ENCODE peak calls at places on chromosome 14, in four cellular contexts. G, Y, W and L are unnamed samples.

GRCh38 chr14:50531595-50532501 is 521 bp downstream of the MAP4K5 start:
- DNase-seq in W (peak), Y (no peak), G (no peak), L (peak)

GRCh38 chr14:67663633-67664032 is 10.8 kb downstream of the VTI1B start:
- DNase-seq in W (no peak), Y (no peak), G (no peak), L (no peak)

GRCh38 chr14:98138666-98139065 is 1133.3 kb downstream of the BCL11B start:
- DNase-seq in G (no peak), W (no peak), Y (peak), L (no peak)

GRCh38 chr14:29348504-29348903 is 579.1 kb downstream of the PRKD1 start:
- DNase-seq in Y (no peak), W (peak), G (no peak), L (no peak)

GRCh38 chr14:67820428-67820881 is 876 bp downstream of the RAD51B start:
- DNase-seq in G (no peak), Y (peak), W (peak), L (peak)

GRCh38 chr14:20209595-20209994 is 13.9 kb upstream of the OR11H6 start:
- DNase-seq in G (no peak), W (no peak), Y (no peak), L (no peak)

GRCh38 chr14:78978896-78979295 is 808.7 kb downstream of the NRXN3 start:
- DNase-seq in W (no peak), Y (no peak), G (no peak), L (no peak)

GRCh38 chr14:73058923-73059311 is 583 bp downstream of the RBM25 start:
- DNase-seq in Y (no peak), G (no peak), W (peak), L (peak)

GRCh38 chr14:75380656-75381055 is 47.2 kb upstream of the JDP2 start:
- DNase-seq in Y (no peak), G (no peak), W (no peak), L (no peak)

GRCh38 chr14:75379930-75380270 is 47.9 kb upstream of the JDP2 start:
- DNase-seq in G (no peak), Y (no peak), W (no peak), L (no peak)

GRCh38 chr14:75381642-75382041 is 46.2 kb upstream of the JDP2 start:
- DNase-seq in Y (no peak), W (no peak), G (no peak), L (no peak)

GRCh38 chr14:75375983-75376382 is 51.8 kb upstream of the JDP2 start:
- DNase-seq in Y (no peak), G (no peak), W (no peak), L (no peak)

DNA sequence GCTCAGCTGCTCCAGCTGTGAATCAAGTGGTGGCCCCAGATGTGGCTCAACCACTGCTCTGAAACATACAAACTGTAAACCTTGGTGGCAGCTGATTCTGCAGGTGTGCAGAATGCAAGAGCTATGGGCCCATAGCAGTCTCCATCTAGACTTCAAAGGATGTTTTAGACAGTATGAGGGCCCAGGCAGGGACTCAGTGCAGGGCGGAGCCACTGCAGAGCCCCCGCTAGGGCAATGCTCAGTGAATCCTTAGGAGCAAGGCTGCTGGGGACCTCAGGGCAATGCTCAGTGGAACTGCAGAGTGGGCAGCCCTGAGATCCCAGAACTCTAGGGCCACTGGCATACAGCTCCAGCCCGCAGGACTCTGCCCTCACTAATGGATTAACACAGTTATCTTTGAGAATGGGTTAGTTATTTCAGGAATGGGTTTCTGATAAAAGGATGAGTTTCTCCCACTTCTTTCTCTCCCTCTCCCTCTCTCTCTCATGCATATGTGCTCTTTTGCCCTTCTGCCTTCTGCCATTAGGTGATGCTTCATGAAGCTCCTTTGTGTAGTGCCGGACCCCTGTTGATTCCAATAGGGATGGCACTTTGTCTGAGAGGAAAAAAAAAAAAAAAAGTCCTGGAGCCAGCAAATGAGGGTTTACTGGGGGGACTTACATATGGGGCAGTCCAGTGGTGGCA is 48.4 kb upstream of the JDP2 start:
- DNase-seq in G (no peak), W (no peak), Y (no peak), L (no peak)
- TF ChIP-seq FOS in G (no peak), W (no peak), Y (no peak), L (no peak)

DNA sequence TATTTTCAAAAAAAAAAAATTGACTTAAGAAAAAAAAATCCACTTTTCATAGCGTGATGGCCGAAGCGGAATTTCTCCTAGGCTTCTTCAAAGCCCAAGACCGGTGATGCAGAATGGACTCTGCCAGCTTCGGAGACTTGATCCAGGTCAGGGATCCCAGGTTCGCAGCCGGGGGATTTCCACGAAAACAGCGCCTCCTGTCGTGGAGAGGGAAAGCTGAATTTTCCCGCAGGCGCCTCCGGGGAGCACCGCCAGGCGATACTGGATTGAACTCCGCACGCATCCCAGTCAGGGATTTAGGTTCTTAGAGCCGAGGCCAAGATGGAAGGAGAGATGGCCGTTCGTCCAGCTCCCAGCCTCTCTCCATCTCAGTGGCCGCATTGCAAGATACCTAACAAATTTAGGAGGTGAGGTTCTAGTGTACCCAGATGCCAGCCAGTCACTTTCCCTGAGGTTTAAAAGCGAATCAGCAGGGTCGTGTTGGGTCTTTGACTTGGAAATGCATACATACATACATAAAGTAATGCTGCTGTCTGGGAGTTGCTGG is 2.2 kb downstream of the TTC6 start:
- DNase-seq in W (no peak), G (no peak), Y (no peak), L (no peak)
- TF ChIP-seq FOS in W (no peak), G (no peak), Y (no peak), L (no peak)

GRCh38 chr14:104665663-104666522 is 23.5 kb upstream of the INF2 start:
- DNase-seq in Y (no peak), W (no peak), G (no peak), L (peak)
- TF ChIP-seq FOS in Y (no peak), W (no peak), G (no peak), L (no peak)

DNA sequence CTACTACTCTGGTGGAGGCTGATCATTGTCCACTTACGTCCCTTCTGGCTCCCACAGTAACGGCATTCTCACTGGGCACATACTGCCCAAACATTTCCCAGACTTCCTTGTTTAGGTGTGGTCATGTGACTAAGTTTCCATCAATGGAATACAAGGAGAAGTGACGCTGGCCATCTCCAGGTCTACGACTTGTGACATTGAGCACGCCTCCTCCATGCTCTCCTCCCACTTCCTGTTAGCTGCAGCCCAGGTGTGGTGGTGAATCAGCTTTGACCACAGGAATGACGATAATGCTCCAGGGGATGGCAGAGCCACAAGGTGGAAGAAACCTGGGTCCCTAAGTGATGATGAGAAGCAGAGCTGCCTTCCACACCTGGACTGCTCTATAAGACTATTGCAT is 6.0 kb upstream of the SLC24A4 start:
- DNase-seq in G (no peak), Y (no peak), W (no peak), L (no peak)
- TF ChIP-seq FOS in G (no peak), Y (no peak), W (no peak), L (no peak)

DNA sequence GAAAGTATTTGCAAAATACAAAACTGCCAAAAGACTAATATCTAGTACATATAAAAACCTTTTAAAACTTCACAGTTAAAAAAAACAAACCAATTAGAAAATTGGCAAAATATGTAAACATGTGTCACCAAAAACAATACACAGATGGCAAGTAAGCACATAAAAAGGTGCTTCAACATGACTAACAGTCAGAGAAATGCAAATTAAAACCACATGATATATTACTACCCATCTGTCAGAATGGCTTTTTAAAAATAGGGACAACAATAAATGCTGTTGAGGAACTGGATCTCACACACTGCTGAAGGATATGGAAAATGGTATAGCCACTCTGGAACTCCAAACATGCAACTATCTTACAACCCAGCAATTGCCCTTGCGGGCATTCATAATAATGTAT is 1153.6 kb downstream of the FLRT2 start:
- DNase-seq in W (no peak), Y (no peak), G (no peak), L (no peak)
- TF ChIP-seq FOS in W (no peak), Y (no peak), G (no peak), L (no peak)

GRCh38 chr14:93522221-93522620 is 91.5 kb downstream of the UNC79 start:
- DNase-seq in G (no peak), Y (no peak), W (no peak), L (no peak)

GRCh38 chr14:93525691-93526451 is 95.1 kb downstream of the UNC79 start:
- DNase-seq in Y (no peak), G (no peak), W (peak), L (no peak)

DNA sequence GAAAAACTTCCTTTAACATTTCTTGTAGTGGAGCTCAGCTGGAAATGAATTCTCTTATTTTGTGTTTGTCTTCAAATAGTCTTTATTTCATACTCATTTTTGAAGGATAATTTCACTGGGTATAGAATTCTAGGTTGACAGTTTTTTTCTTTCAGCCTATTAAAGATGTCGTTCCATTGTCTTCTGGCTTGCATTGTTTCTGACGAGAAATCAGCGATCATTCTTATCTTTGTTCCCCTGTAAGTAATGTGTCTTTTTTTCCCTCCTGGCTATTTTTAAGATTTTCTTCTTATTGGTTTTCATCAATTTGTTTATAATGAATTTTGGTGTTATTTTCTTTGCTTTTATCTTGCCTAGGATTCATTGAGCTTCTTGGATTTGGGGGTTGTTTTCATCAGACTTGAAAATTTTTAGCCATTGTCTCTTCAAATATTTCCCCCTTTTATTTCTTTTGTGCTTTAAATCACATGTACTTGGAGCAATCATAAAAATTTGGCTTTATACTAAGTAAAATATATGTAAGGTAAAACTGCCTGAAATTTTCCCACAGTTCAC is 89.4 kb downstream of the UNC79 start:
- DNase-seq in Y (no peak), G (no peak), W (no peak), L (no peak)
- TF ChIP-seq FOS in Y (no peak), G (no peak), W (no peak), L (no peak)

DNA sequence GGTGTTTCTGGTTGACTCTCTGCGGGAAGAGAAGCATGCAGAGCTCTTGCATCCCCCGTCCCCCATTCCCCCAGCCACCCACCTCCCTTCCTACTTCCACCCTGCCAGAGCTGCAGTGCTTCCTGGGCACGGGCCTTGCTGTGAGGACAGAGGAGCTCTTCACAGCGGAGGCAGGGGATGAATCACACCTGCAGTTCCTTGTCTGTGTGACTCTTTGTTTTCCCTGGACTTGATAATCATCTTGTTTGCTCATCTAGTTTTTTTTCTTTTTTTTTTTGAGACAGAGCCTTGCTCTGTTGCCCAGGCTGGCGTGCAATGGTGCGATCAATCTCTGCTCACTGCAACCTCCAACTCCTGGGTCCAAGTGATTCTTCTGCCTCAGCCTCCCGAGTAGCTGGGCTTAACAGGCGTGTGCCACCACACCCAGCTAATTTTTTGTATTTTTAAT is 27.8 kb downstream of the ANKRD9 start:
- DNase-seq in W (peak), Y (no peak), G (no peak), L (no peak)
- TF ChIP-seq FOS in W (no peak), Y (no peak), G (no peak), L (no peak)

GRCh38 chr14:76848879-76849278 is 22.7 kb downstream of the LRRC74A start:
- DNase-seq in W (no peak), G (no peak), Y (peak), L (no peak)

GRCh38 chr14:76846331-76847047 is 20.3 kb downstream of the LRRC74A start:
- DNase-seq in W (no peak), G (no peak), Y (no peak), L (no peak)

GRCh38 chr14:76842414-76842813 is 16.2 kb downstream of the LRRC74A start:
- DNase-seq in G (no peak), Y (no peak), W (no peak), L (no peak)

GRCh38 chr14:76844223-76844622 is 18.0 kb downstream of the LRRC74A start:
- DNase-seq in G (no peak), Y (no peak), W (peak), L (peak)
- TF ChIP-seq FOS in G (no peak), Y (no peak), W (no peak), L (no peak)